ENCODE peak calls at places on chromosomes 1 and 21, in ten cellular contexts. V is activated T-cell treated with anti-CD3 and anti-CD28 coated beads, Interleukin-2, amount 50 U/mL, for 72 hours; X is GM10248; C is AG08395; T is NCI-H2081; F is germinal center; M is NCI-H345; A is HT-29; D is fibroblast of the conjunctiva; Q is IMR-90. P is an unnamed sample.

GRCh38 chr1:1200876-1201810 is 5.2 kb downstream of the TNFRSF18 start:
- DNase-seq in F (peak; percentile 51), X (peak; percentile 87), Q (peak; percentile 63), T (no peak), V (peak; percentile 97), M (peak; percentile 17), C (peak; percentile 53), A (no peak), D (no peak), P (no peak)

GRCh38 chr1:167763525-167764220 is 41.9 kb downstream of the MPZL1 start:
- DNase-seq in M (no peak), Q (no peak), C (no peak), F (no peak), V (no peak), T (no peak), A (no peak), X (no peak), D (no peak), P (no peak)

GRCh38 chr1:108951242-108951641 is 12.0 kb downstream of the CLCC1 start:
- DNase-seq in D (no peak), T (no peak), X (no peak), M (no peak), Q (no peak), V (no peak), C (no peak), A (no peak), F (no peak), P (no peak)

GRCh38 chr1:198880818-198881597 is 242.2 kb downstream of the PTPRC start:
- DNase-seq in A (peak; percentile 58), T (no peak), C (peak; percentile 71), M (no peak), Q (peak; percentile 97), V (peak; percentile 41), D (peak; percentile 94), F (no peak), X (no peak), P (peak; percentile 94)

GRCh38 chr1:149927056-149927534 is 508 bp downstream of the SF3B4 start:
- DNase-seq in V (no peak), M (no peak), A (peak; percentile 22), X (no peak), D (no peak), T (no peak), F (no peak), Q (peak; percentile 16), C (no peak), P (no peak)

GRCh38 chr1:108080448-108080847 is 115.5 kb upstream of the VAV3 start:
- DNase-seq in V (peak; percentile 40), Q (no peak), X (no peak), A (no peak), T (no peak), F (no peak), D (no peak), M (no peak), C (no peak), P (no peak)

GRCh38 chr1:205515781-205516253 is 11.3 kb downstream of the CDK18 start:
- DNase-seq in T (no peak), F (no peak), M (no peak), Q (no peak), D (no peak), C (peak; percentile 48), A (no peak), X (no peak), V (no peak), P (no peak)

GRCh38 chr1:20373286-20373685 is 82.6 kb downstream of the VWA5B1 start:
- DNase-seq in T (no peak), C (no peak), Q (no peak), F (no peak), A (no peak), D (no peak), V (no peak), X (no peak), M (no peak), P (no peak)

GRCh38 chr1:229287257-229287656 is 16.3 kb downstream of the RAB4A start:
- DNase-seq in F (no peak), Q (no peak), D (no peak), C (no peak), V (no peak), X (no peak), A (no peak), T (no peak), M (no peak), P (no peak)

GRCh38 chr1:30512253-30512921 is 211.0 kb downstream of the MATN1 start:
- DNase-seq in M (no peak), T (no peak), Q (no peak), V (no peak), X (no peak), A (no peak), F (no peak), C (peak; percentile 67), D (no peak), P (no peak)

GRCh38 chr21:35053356-35054096 is 4.4 kb upstream of the RUNX1 start:
- DNase-seq in Q (no peak), F (no peak), V (no peak), X (no peak), T (no peak), M (no peak), C (no peak), D (no peak), A (no peak), P (no peak)

GRCh38 chr1:19336543-19336942 is 24.4 kb downstream of the SLC66A1 start:
- DNase-seq in M (no peak), A (no peak), F (no peak), C (no peak), X (no peak), D (no peak), V (peak; percentile 65), Q (peak; percentile 68), T (no peak), P (peak; percentile 4)

GRCh38 chr1:109891930-109892329 is 18.7 kb upstream of the CSF1 start:
- DNase-seq in Q (no peak), C (no peak), M (no peak), F (no peak), D (no peak), A (no peak), T (no peak), V (no peak), X (no peak), P (no peak)

GRCh38 chr1:246343937-246344336 is 163.1 kb downstream of the SMYD3 start:
- DNase-seq in T (no peak), V (no peak), M (no peak), C (no peak), X (no peak), D (no peak), Q (no peak), F (no peak), A (no peak), P (no peak)

GRCh38 chr1:216144661-216145450 is 278.4 kb downstream of the USH2A start:
- DNase-seq in F (no peak), V (no peak), A (no peak), M (no peak), X (no peak), D (no peak), T (no peak), Q (no peak), C (no peak), P (no peak)

P was measured in HCEC 1CT.